ENCODE peak calls at places on chromosome 16, in five cellular contexts. Z is K562, W is A549, U is GM12878, G is H1. E is an unnamed sample.

GRCh38 chr16:49603956-49604355 is 230.4 kb downstream of the C16orf78 start:
- DNase-seq in U (no peak), W (no peak), Z (no peak), G (no peak), E (no peak)

GRCh38 chr16:67989322-67990017 is 9.2 kb upstream of the DPEP3 start:
- DNase-seq in U (no peak), W (no peak), G (no peak), Z (no peak), E (no peak)

GRCh38 chr16:84543931-84544776 is 39.7 kb upstream of the MEAK7 start:
- DNase-seq in Z (no peak), W (no peak), U (no peak), G (no peak), E (no peak)

GRCh38 chr16:81468269-81468902 is 23.8 kb downstream of the CMIP start:
- DNase-seq in Z (no peak), W (no peak), U (no peak), G (no peak), E (no peak)

GRCh38 chr16:85304337-85304736 is 192.1 kb upstream of the CIBAR2 start:
- DNase-seq in G (no peak), Z (no peak), W (no peak), U (no peak), E (no peak)

GRCh38 chr16:84446596-84447392 is 57.7 kb downstream of the MEAK7 start:
- DNase-seq in U (no peak), G (no peak), W (no peak), Z (no peak), E (no peak)

GRCh38 chr16:23072769-23073549 is 76.3 kb downstream of the USP31 start:
- DNase-seq in Z (no peak), G (no peak), U (no peak), W (peak; percentile 59), E (no peak)

GRCh38 chr16:71250461-71251232 is 20.1 kb upstream of the HYDIN start:
- DNase-seq in W (no peak), Z (no peak), U (no peak), G (no peak), E (no peak)

GRCh38 chr16:27269300-27270150 is 953 bp upstream of the NSMCE1 start:
- DNase-seq in Z (no peak), W (no peak), U (no peak), G (no peak), E (peak; percentile 70)

GRCh38 chr16:26642047-26642664 is 424.6 kb upstream of the C16orf82 start:
- DNase-seq in W (no peak), G (no peak), U (no peak), Z (no peak), E (no peak)

GRCh38 chr16:77183137-77183536 is 7.9 kb upstream of the MON1B start:
- DNase-seq in G (no peak), W (no peak), Z (no peak), U (no peak), E (no peak)

GRCh38 chr16:70561623-70562022 is 38.0 kb downstream of the SF3B3 start:
- DNase-seq in G (no peak), U (no peak), W (no peak), Z (no peak), E (no peak)

GRCh38 chr16:85986931-85987749 is 88.2 kb downstream of the IRF8 start:
- DNase-seq in U (no peak), G (no peak), Z (no peak), W (no peak), E (peak; percentile 12)

GRCh38 chr16:78303946-78304345 is 204.5 kb downstream of the WWOX start:
- DNase-seq in U (no peak), W (no peak), Z (no peak), G (no peak), E (no peak)

GRCh38 chr16:79334127-79334526 is 266.4 kb downstream of the MAF start:
- DNase-seq in U (no peak), Z (peak; percentile 74), G (no peak), W (peak; percentile 4), E (peak; percentile 16)

GRCh38 chr16:7140899-7141298 is 191.7 kb upstream of the RBFOX1 start:
- DNase-seq in G (peak; percentile 1), W (peak; percentile 6), U (no peak), Z (no peak), E (no peak)

GRCh38 chr16:8511464-8511863 is 78.8 kb downstream of the TMEM114 start:
- DNase-seq in W (peak; percentile 23), G (no peak), U (no peak), Z (peak; percentile 43), E (no peak)

GRCh38 chr16:81405702-81406113 is 38.9 kb upstream of the CMIP start:
- DNase-seq in G (peak; percentile 53), U (no peak), Z (peak; percentile 58), W (peak; percentile 99), E (peak; percentile 91)

GRCh38 chr16:84878770-84879169 is 59.0 kb downstream of the CRISPLD2 start:
- DNase-seq in Z (no peak), W (no peak), U (no peak), G (no peak), E (no peak)

GRCh38 chr16:56632160-56632847 is at the start of gene MT1M:
- DNase-seq in G (no peak), W (no peak), Z (no peak), U (no peak), E (no peak)

GRCh38 chr16:50742521-50743150 is 750 bp downstream of the CYLD start:
- DNase-seq in Z (peak; percentile 31), U (no peak), G (no peak), W (no peak), E (no peak)

GRCh38 chr16:21277927-21278706 is at the start of gene CRYM:
- DNase-seq in Z (peak; percentile 86), G (peak; percentile 33), W (peak; percentile 52), U (no peak), E (peak; percentile 35)

GRCh38 chr16:85028638-85029412 is 1.2 kb downstream of the KIAA0513 start:
- DNase-seq in U (no peak), Z (no peak), W (no peak), G (no peak), E (no peak)

GRCh38 chr16:16095646-16096045 is 127.6 kb downstream of the ABCC6 start:
- DNase-seq in Z (no peak), U (no peak), G (no peak), W (no peak), E (no peak)

DNA sequence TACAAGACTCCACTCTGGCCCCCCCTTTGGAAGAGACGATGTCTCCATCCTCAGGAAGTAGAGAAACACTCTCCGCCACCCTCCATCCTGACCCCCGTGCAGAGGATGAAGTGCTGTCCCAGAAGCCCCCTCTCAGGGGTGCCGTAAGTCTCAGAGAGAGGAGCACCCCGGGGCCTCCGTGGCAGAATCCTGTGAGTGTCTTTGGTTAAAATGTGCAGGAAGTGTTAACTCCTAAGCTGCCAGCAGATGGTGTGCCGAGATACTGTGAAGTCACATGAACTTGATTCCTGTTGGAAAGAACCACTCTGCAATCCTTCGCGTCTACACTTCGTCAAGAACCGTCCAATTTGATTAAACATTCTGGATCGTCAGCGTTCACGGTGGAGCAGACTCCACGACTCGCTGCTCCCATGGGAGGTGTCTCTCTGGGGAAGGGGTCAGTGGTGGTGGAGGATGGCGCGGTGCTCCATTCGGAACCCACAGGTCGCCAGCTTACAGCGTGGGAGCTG is 5.6 kb downstream of the BANP start:
- DNase-seq in U (no peak), Z (peak; percentile 35), W (peak; percentile 57), G (no peak), E (peak; percentile 34)
- TF ChIP-seq HDAC2 in U (no peak), Z (no peak), W (no peak), G (no peak), E (no peak)

GRCh38 chr16:69330286-69331109 is at the start of gene PDF:
- DNase-seq in U (peak; percentile 34), W (peak; percentile 93), Z (peak; percentile 90), G (peak; percentile 84), E (peak; percentile 93)

GRCh38 chr16:69329369-69330285 is 761 bp downstream of the PDF start:
- DNase-seq in G (no peak), Z (no peak), U (no peak), W (no peak), E (no peak)

GRCh38 chr16:69326172-69326873 is 4.1 kb downstream of the PDF start:
- DNase-seq in G (no peak), Z (no peak), U (no peak), W (no peak), E (peak; percentile 94)

GRCh38 chr16:69327585-69328310 is 2.6 kb downstream of the PDF start:
- DNase-seq in W (no peak), G (no peak), Z (no peak), U (no peak), E (no peak)

GRCh38 chr16:69328854-69329316 is 1.5 kb downstream of the PDF start:
- DNase-seq in Z (no peak), W (no peak), G (no peak), U (no peak), E (no peak)
- TF ChIP-seq MAX in Z (no peak), W (no peak), G (no peak), U (no peak), E (no peak)

DNA sequence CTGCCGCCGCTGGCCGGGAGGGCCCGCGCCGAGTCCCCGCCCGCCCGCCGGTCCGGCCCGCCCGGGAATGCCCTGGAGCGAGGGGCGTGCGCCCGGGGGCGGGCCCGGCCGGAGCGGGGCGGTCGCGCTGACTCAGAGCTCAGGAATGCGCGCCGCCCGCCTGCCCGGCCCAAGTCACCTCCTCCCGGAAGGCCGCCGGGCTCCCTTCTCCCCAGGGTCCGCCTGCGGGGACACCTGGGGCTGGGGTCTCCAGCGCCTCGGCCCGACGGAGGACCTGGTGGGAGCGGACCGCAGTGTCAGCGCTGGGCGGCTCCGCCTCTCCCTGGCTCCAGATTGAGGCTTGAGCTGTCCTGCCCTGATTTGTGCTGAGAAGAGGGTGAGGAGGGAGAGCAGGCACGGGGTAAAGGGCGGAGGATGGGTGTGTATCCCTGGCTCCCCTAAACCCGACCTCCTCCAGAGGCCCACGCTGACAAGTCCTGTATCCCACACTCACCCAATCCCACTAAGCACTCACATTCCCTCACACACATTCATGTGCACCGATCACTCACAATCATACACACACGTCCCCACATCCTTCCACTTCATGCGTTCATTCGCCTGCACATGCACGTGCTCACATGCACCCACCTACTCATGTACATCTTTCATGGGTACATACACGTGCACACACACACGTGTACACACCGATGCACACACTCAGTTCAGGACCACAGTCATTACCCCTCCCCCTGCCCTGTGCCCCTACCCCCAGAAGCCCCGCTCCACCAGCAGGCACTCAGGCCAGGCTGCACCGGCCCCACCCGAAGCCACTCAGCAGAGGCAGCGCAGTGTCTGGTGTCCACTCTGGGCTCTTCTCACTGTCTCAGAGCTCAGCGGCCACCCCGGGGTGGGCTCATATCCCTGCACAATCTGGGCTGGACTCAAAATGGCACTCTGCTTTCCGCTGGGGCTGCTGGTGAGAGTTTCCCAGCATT is at the start of gene RHBDF1:
- DNase-seq in U (no peak), Z (peak; percentile 90), W (peak; percentile 47), G (no peak), E (no peak)
- TF ChIP-seq HDAC2 in U (no peak), Z (peak; percentile 83), W (no peak), G (no peak), E (peak; percentile 50)

GRCh38 chr16:630815-631405 is at the start of gene WFIKKN1:
- DNase-seq in Z (peak; percentile 63), G (no peak), W (no peak), U (no peak), E (peak; percentile 59)
- TF ChIP-seq MAX in Z (no peak), G (no peak), W (no peak), U (no peak), E (peak; percentile 11)

DNA sequence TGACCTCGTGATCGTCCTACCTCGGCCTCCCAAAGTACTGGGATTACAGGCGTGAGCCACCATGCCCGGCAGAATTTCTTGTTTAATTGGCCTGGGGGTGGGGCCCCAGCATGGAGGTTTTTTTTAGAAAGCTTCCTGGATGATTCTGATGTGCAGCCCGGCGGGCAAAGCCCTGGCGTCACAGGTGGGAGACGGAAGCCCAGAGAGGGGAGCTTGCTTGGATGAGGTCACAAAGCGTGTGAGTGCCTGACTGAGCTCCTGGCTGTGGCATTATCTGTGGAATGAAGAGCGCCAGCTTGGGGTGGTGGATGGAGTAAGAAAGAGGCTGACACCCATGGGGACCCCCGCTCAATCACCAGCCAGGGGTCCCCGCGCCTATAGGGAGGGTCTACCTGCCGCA is 4.1 kb downstream of the VASN start:
- DNase-seq in Z (no peak), G (no peak), U (no peak), W (no peak), E (no peak)
- TF ChIP-seq HDAC2 in Z (no peak), G (no peak), U (no peak), W (no peak), E (no peak)